ENCODE peak calls at places on chromosomes 6 and 20, in seven cellular contexts. A is left ventricle myocardium inferior; O is breast epithelium; G is CD4-positive, alpha-beta memory T cell; X is aorta; J is effector memory CD4-positive, alpha-beta T cell; F is tibial nerve. D is an unnamed sample.
A peak's percentile ranks its signal among the peaks of the same experiment; 100 is the strongest.

GRCh38 chr6:89146748-89147715 is 1.2 kb downstream of the PM20D2 start:
- DNase-seq in X (no peak), O (no peak), F (no peak), A (no peak), G (no peak), J (no peak), D (no peak)

GRCh38 chr6:161150566-161150965 is 123.3 kb downstream of the AGPAT4 start:
- DNase-seq in X (no peak), J (no peak), A (no peak), G (no peak), O (no peak), F (no peak), D (no peak)

GRCh38 chr20:31861346-31862156 is 8.8 kb downstream of the DUSP15 start:
- DNase-seq in O (peak; percentile 58), X (peak; percentile 89), G (peak; percentile 66), F (no peak), A (peak; percentile 59), J (peak; percentile 41), D (no peak)

GRCh38 chr20:22962567-22963439 is 72.3 kb upstream of the SSTR4 start:
- DNase-seq in F (no peak), J (no peak), O (no peak), X (no peak), A (no peak), G (no peak), D (no peak)

GRCh38 chr20:1831606-1832005 is 63.6 kb upstream of the SIRPA start:
- DNase-seq in G (no peak), X (no peak), A (no peak), J (no peak), F (no peak), O (no peak), D (no peak)

GRCh38 chr6:56843476-56844349 is 111.2 kb upstream of the BEND6 start:
- DNase-seq in F (peak; percentile 50), G (peak; percentile 58), X (peak; percentile 89), A (peak; percentile 79), J (peak; percentile 19), O (no peak), D (peak; percentile 89)

GRCh38 chr6:103215835-103216234 is 1643.9 kb downstream of the HACE1 start:
- DNase-seq in O (no peak), A (no peak), F (no peak), G (no peak), J (no peak), X (no peak), D (no peak)

GRCh38 chr6:11258260-11259237 is 26.1 kb upstream of the NEDD9 start:
- DNase-seq in J (no peak), X (no peak), G (peak; percentile 70), A (no peak), F (no peak), O (no peak), D (no peak)

GRCh38 chr20:22339091-22339881 is 245.1 kb downstream of the FOXA2 start:
- DNase-seq in G (no peak), X (no peak), O (no peak), A (no peak), F (peak; percentile 84), J (no peak), D (no peak)

GRCh38 chr6:94278146-94278545 is 858.8 kb upstream of the EPHA7 start:
- DNase-seq in J (no peak), F (no peak), G (no peak), O (no peak), A (no peak), X (no peak), D (no peak)

GRCh38 chr6:15464211-15464725 is 198.6 kb downstream of the DTNBP1 start:
- DNase-seq in O (no peak), J (peak; percentile 26), G (peak; percentile 34), F (peak; percentile 36), X (no peak), A (no peak), D (no peak)

GRCh38 chr20:43459022-43459942 is 1.6 kb downstream of the SRSF6 start:
- DNase-seq in A (no peak), O (no peak), F (peak; percentile 24), J (no peak), G (no peak), X (no peak), D (no peak)

GRCh38 chr6:49269190-49269589 is 193.9 kb downstream of the MMUT start:
- DNase-seq in O (no peak), A (no peak), J (no peak), G (no peak), F (no peak), X (no peak), D (no peak)

GRCh38 chr20:13744403-13744802 is 40.3 kb downstream of the ESF1 start:
- DNase-seq in A (no peak), F (no peak), O (no peak), X (no peak), G (no peak), J (no peak), D (no peak)

GRCh38 chr6:5108068-5108467 is 22.9 kb downstream of the PPP1R3G start:
- DNase-seq in O (no peak), J (no peak), G (no peak), X (no peak), A (no peak), F (no peak), D (no peak)

GRCh38 chr6:119145111-119145510 is 66.6 kb upstream of the FAM184A start:
- DNase-seq in A (no peak), G (no peak), X (no peak), J (no peak), F (no peak), O (no peak), D (no peak)

GRCh38 chr6:119138906-119139541 is 60.6 kb upstream of the FAM184A start:
- DNase-seq in J (no peak), F (no peak), A (no peak), X (no peak), O (no peak), G (no peak), D (no peak)

GRCh38 chr6:119140471-119141165 is 62.2 kb upstream of the FAM184A start:
- DNase-seq in O (no peak), F (no peak), G (no peak), J (no peak), X (no peak), A (no peak), D (no peak)

GRCh38 chr6:119142051-119142450 is 63.6 kb upstream of the FAM184A start:
- DNase-seq in X (no peak), G (no peak), J (no peak), F (no peak), O (no peak), A (no peak), D (no peak)

DNA sequence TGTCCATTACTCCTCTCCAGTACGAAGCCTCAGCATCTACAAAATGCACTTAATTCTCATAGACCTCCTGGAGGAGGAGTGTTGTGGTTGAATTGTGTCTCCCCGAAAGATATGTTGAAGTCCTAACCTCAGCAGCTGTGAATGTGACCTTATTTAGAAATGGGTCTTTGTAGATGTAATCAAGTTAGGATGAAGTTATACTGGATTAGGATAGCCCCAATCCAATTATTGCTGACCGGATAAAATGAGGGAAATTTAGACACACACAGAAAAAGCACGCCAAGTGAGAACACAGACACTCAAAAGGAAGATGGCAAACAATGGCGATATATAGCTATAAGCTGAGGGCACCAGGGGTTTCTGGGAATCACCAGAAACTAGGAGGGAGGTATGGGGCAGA is 64.2 kb upstream of the FAM184A start:
- DNase-seq in O (no peak), X (no peak), J (no peak), G (no peak), A (no peak), F (no peak), D (no peak)
- H3K4me1 ChIP-seq in O (no peaks in the 10 kb centered on the region), X (peaks cover 5% of the 10 kb centered on the region), J (peaks cover 5% of the 10 kb centered on the region), G (peaks cover 12% of the 10 kb centered on the region), A (peaks cover 14% of the 10 kb centered on the region), F (peaks cover 1% of the 10 kb centered on the region), D (no peaks in the 10 kb centered on the region)

GRCh38 chr20:47785900-47786762 is 850 bp upstream of the SULF2 start:
- DNase-seq in O (no peak), J (no peak), X (peak; percentile 88), G (no peak), F (peak; percentile 64), A (peak; percentile 61), D (peak; percentile 64)
- H3K4me1 ChIP-seq in O (peaks cover 6% of the 10 kb centered on the region), J (peaks cover 16% of the 10 kb centered on the region), X (no peaks in the 10 kb centered on the region), G (peaks cover 13% of the 10 kb centered on the region), F (peaks cover 16% of the 10 kb centered on the region), A (peaks cover 48% of the 10 kb centered on the region), D (peaks cover 14% of the 10 kb centered on the region)

GRCh38 chr6:33901822-33902816 is 98.3 kb upstream of the MLN start:
- DNase-seq in O (no peak), X (no peak), G (no peak), F (no peak), A (no peak), J (no peak), D (no peak)
- H3K4me1 ChIP-seq in O (no peaks in the 10 kb centered on the region), X (no peaks in the 10 kb centered on the region), G (peaks cover 52% of the 10 kb centered on the region), F (no peaks in the 10 kb centered on the region), A (no peaks in the 10 kb centered on the region), J (peaks cover 37% of the 10 kb centered on the region), D (peaks cover 3% of the 10 kb centered on the region)

GRCh38 chr6:168209420-168209819 is 110.2 kb downstream of the DACT2 start:
- DNase-seq in G (no peak), X (peak; percentile 61), F (no peak), J (no peak), A (no peak), O (no peak), D (no peak)
- H3K4me1 ChIP-seq in G (no peaks in the 10 kb centered on the region), X (no peaks in the 10 kb centered on the region), F (no peaks in the 10 kb centered on the region), J (no peaks in the 10 kb centered on the region), A (no peaks in the 10 kb centered on the region), O (no peaks in the 10 kb centered on the region), D (no peaks in the 10 kb centered on the region)

GRCh38 chr20:63857751-63858392 is 3.4 kb upstream of the ABHD16B start:
- DNase-seq in O (no peak), A (peak; percentile 55), G (no peak), F (no peak), X (peak; percentile 75), J (no peak), D (no peak)
- H3K4me1 ChIP-seq in O (peaks cover 18% of the 10 kb centered on the region), A (peaks cover 74% of the 10 kb centered on the region), G (peaks cover 28% of the 10 kb centered on the region), F (peaks cover 39% of the 10 kb centered on the region), X (no peaks in the 10 kb centered on the region), J (peaks cover 26% of the 10 kb centered on the region), D (no peaks in the 10 kb centered on the region)

GRCh38 chr6:16729744-16730143 is 31.5 kb downstream of the ATXN1 start:
- DNase-seq in O (no peak), G (no peak), X (no peak), F (no peak), A (no peak), J (no peak), D (no peak)

GRCh38 chr6:16728513-16729182 is 32.6 kb downstream of the ATXN1 start:
- DNase-seq in F (no peak), J (no peak), G (no peak), X (no peak), A (no peak), O (no peak), D (no peak)

GRCh38 chr6:16727996-16728395 is 33.3 kb downstream of the ATXN1 start:
- DNase-seq in J (no peak), F (no peak), G (no peak), X (no peak), O (no peak), A (no peak), D (no peak)

GRCh38 chr6:16730720-16731502 is 30.3 kb downstream of the ATXN1 start:
- DNase-seq in A (no peak), O (no peak), F (no peak), X (no peak), G (peak; percentile 69), J (no peak), D (no peak)

GRCh38 chr6:16729183-16729696 is 32.0 kb downstream of the ATXN1 start:
- DNase-seq in F (no peak), X (no peak), J (no peak), A (no peak), O (no peak), G (no peak), D (no peak)
- H3K4me1 ChIP-seq in F (peaks cover 22% of the 10 kb centered on the region), X (peaks cover 12% of the 10 kb centered on the region), J (peaks cover 14% of the 10 kb centered on the region), A (peaks cover 54% of the 10 kb centered on the region), O (no peaks in the 10 kb centered on the region), G (peaks cover 56% of the 10 kb centered on the region), D (peaks cover 81% of the 10 kb centered on the region)

D was measured in tibial artery.